ENCODE peak calls at places on chromosome 19, in seven cellular contexts. P, C, S, V, E, T and D are unnamed samples.

GRCh38 chr19:38073806-38074685 is 150.0 kb downstream of the DPF1 start:
- DNase-seq in P (no peak), C (no peak), S (no peak), V (no peak), E (no peak), T (no peak), D (peak; percentile 28)

GRCh38 chr19:5563941-5564612 is 3.7 kb downstream of the TINCR start:
- DNase-seq in P (no peak), C (peak; percentile 15), S (peak; percentile 67), V (no peak), E (no peak), T (no peak), D (no peak)

GRCh38 chr19:13788991-13789390 is 6.3 kb upstream of the ZSWIM4 start:
- DNase-seq in P (no peak), C (no peak), S (no peak), V (no peak), E (no peak), T (no peak), D (no peak)

GRCh38 chr19:2422951-2423880 is 4.2 kb downstream of the TIMM13 start:
- DNase-seq in P (no peak), C (no peak), S (no peak), V (no peak), E (no peak), T (no peak), D (no peak)

GRCh38 chr19:3375221-3376088 is 9.1 kb downstream of the NFIC start:
- DNase-seq in P (no peak), C (peak; percentile 98), S (no peak), V (no peak), E (no peak), T (no peak), D (no peak)

GRCh38 chr19:23283925-23284324 is 33.7 kb upstream of the ZNF724 start:
- DNase-seq in P (peak; percentile 39), C (peak; percentile 24), S (no peak), V (peak; percentile 45), E (peak; percentile 67), T (peak; percentile 64), D (peak; percentile 43)

GRCh38 chr19:3387645-3388589 is 21.5 kb downstream of the NFIC start:
- DNase-seq in P (no peak), C (peak; percentile 91), S (peak; percentile 91), V (no peak), E (no peak), T (no peak), D (no peak)

GRCh38 chr19:23996549-23996948 is 81.9 kb downstream of the ZNF726 start:
- DNase-seq in P (no peak), C (peak; percentile 1), S (no peak), V (no peak), E (peak; percentile 14), T (peak; percentile 7), D (peak; percentile 8)

GRCh38 chr19:34300962-34301361 is 46.6 kb downstream of the GARRE1 start:
- DNase-seq in P (no peak), C (no peak), S (no peak), V (no peak), E (no peak), T (no peak), D (no peak)